ENCODE peak calls at places on chromosomes 6 and 20, in six cellular contexts. G is foreskin keratinocyte, N is BE2C, X is neural progenitor cell, R is body of pancreas, F is stomach. T is an unnamed sample. For H3K4me1, the result is how much of the 10 kb centered on the place peaks cover.

GRCh38 chr6:128271527-128271926 is 248.9 kb downstream of the PTPRK start:
- DNase-seq in G (no peak), N (no peak), X (no peak), R (no peak), F (no peak), T (no peak)

GRCh38 chr6:139925894-139926641 is 551.6 kb upstream of the CITED2 start:
- DNase-seq in G (no peak), N (peak), X (no peak), R (peak), F (no peak), T (no peak)

GRCh38 chr6:76876922-76877553 is 586.3 kb downstream of the HTR1B start:
- DNase-seq in G (peak), N (peak), X (peak), R (peak), F (peak), T (peak)

GRCh38 chr20:49179368-49180277 is 8.5 kb downstream of the STAU1 start:
- DNase-seq in G (no peak), N (no peak), X (no peak), R (no peak), F (no peak), T (no peak)

GRCh38 chr6:81697564-81697963 is 54.9 kb downstream of the TENT5A start:
- DNase-seq in G (no peak), N (no peak), X (no peak), R (no peak), F (no peak), T (no peak)

GRCh38 chr6:121666809-121667208 is 231.4 kb downstream of the GJA1 start:
- DNase-seq in G (peak), N (no peak), X (no peak), R (no peak), F (no peak), T (no peak)

GRCh38 chr20:22910287-22910852 is 124.7 kb upstream of the SSTR4 start:
- DNase-seq in G (no peak), N (no peak), X (no peak), R (no peak), F (no peak), T (no peak)

GRCh38 chr6:157233686-157234085 is 89.6 kb downstream of the TMEM242 start:
- DNase-seq in G (no peak), N (no peak), X (no peak), R (no peak), F (no peak), T (peak)

GRCh38 chr20:32064667-32065066 is 12.6 kb downstream of the HCK start:
- DNase-seq in G (no peak), N (no peak), X (no peak), R (no peak), F (no peak), T (no peak)

GRCh38 chr6:31158863-31159855 is 770 bp downstream of the TCF19 start:
- DNase-seq in G (no peak), N (peak), X (peak), R (no peak), F (no peak), T (peak)

GRCh38 chr6:107361568-107362270 is 97.6 kb downstream of the PDSS2 start:
- DNase-seq in G (no peak), N (no peak), X (peak), R (no peak), F (no peak), T (peak)

GRCh38 chr20:45782890-45783289 is 8.8 kb downstream of the WFDC3 start:
- DNase-seq in G (peak), N (no peak), X (no peak), R (no peak), F (no peak), T (no peak)

GRCh38 chr6:139695361-139695760 is 320.9 kb upstream of the CITED2 start:
- DNase-seq in G (no peak), N (no peak), X (no peak), R (no peak), F (no peak), T (no peak)

GRCh38 chr6:130394238-130394637 is 28.4 kb downstream of the TMEM200A start:
- DNase-seq in G (no peak), N (no peak), X (no peak), R (no peak), F (no peak), T (no peak)

DNA sequence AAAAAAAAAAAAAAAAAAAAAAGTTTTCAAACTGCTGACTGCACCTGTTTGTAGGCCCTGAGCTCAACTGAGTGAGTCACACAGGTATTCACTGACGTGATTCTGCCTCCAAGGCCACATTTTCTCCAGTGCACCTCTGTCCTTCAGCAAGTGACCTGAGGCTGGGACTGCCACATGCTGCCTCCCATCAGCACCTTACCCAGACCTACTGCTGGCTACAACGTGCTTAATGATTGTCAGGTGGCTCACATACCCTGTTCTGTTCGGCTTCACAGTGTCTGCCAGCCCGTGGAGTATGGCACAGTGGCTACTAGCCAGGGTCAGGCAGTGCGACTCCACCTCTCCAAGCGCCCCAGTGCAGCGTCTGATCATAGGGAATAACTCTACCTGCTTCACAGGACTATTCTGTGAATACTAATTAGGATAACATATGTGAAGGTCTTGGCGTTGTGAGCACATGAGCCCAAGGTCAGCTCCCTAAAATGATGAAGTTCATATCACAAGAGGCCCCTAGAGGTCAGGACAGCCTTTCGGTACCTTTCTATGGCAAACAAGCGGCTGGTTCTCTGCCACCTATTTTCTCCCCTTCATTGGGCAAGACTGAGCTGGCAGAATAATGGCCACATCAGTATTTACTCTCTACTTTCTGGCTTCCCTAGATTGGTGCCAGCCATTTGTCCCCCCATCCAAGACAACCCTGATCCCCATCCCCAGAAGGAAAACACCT is 28.1 kb downstream of the RIPOR3 start:
- DNase-seq in G (peak), N (no peak), X (no peak), R (peak), F (peak), T (peak)
- TF ChIP-seq CTCF in G (peak), N (peak), X (no peak), R (no peak), F (peak), T (peak)

GRCh38 chr6:37876843-37877242 is 57.3 kb downstream of the ZFAND3 start:
- DNase-seq in G (no peak), N (no peak), X (no peak), R (no peak), F (no peak), T (no peak)
- H3K4me1 ChIP-seq in G (under half), N (under half), X (under half), R (under half), F (half or more), T (under half)

GRCh38 chr6:100577425-100577824 is 112.7 kb upstream of the SIM1 start:
- DNase-seq in G (no peak), N (no peak), X (no peak), R (no peak), F (no peak), T (no peak)

GRCh38 chr6:100568255-100568654 is 103.5 kb upstream of the SIM1 start:
- DNase-seq in G (peak), N (no peak), X (no peak), R (no peak), F (no peak), T (no peak)

GRCh38 chr6:100574836-100575235 is 110.1 kb upstream of the SIM1 start:
- DNase-seq in G (no peak), N (no peak), X (no peak), R (no peak), F (no peak), T (no peak)

DNA sequence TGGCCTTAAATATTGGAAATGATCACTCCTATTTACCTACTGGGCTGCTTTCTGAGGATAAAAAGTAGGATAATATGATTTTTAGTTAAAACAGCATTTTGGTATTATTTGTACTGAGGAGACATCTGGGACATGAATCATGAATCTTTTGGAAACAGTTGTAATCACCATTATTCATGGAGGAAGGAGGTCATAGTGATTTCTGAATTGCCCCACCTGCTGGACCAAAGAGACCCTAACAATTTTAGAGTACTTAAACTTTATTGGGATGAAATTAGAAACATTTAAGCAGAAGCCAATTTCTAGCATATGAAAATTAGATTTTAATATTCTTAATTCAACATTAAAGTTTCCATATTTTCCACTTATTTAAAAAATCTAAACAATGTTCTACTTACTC is 108.4 kb upstream of the SIM1 start:
- DNase-seq in G (peak), N (peak), X (peak), R (no peak), F (no peak), T (no peak)
- TF ChIP-seq CTCF in G (peak), N (peak), X (peak), R (no peak), F (peak), T (peak)

DNA sequence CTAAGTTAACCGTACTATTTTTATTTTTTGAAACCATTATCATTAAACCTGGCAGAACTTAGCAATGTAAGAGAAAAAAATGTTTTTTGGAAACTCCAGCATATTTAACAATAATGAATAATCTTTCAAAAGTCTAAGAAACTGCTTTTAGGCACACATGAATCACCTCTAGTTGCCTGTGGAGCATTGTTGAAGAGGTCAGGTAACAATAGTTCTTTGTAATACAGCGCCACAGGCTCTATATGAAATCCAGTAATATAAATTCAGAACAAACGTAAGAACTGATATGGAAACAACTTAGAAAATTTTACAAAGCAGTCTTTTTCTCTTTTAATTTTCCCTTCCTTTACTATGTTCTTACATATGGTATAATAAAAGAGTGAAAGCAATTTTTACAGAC is 10.3 kb downstream of the LYRM4 start:
- DNase-seq in G (no peak), N (no peak), X (no peak), R (no peak), F (no peak), T (no peak)
- H3K4me1 ChIP-seq in G (under half), N (under half), X (under half), R (under half), F (under half), T (under half)